ENCODE peak calls at places on chromosomes 5 and 9, in four cellular contexts. T, K, W and N are unnamed samples. For H3K27me3, the result is how much of the 10 kb centered on the place peaks cover.

GRCh38 chr5:158910782-158911692 is 188.7 kb downstream of the EBF1 start:
- DNase-seq in T (no peak), K (no peak), W (peak), N (no peak)

GRCh38 chr9:9246726-9247125 is 1366.1 kb downstream of the PTPRD start:
- DNase-seq in T (no peak), K (no peak), W (peak), N (no peak)

GRCh38 chr5:149792963-149793362 is 62.9 kb downstream of the PPARGC1B start:
- DNase-seq in T (no peak), K (no peak), W (no peak), N (no peak)

GRCh38 chr9:134633362-134634142 is 8.1 kb upstream of the COL5A1 start:
- DNase-seq in T (no peak), K (no peak), W (no peak), N (no peak)

GRCh38 chr5:97839338-97840081 is 656.5 kb upstream of the RIOK2 start:
- DNase-seq in T (no peak), K (no peak), W (peak), N (no peak)

GRCh38 chr5:393846-394275 is 49.1 kb upstream of the EXOC3 start:
- DNase-seq in T (no peak), K (no peak), W (no peak), N (no peak)

GRCh38 chr9:130877300-130877699 is 19.3 kb downstream of the QRFP start:
- DNase-seq in T (no peak), K (no peak), W (no peak), N (no peak)

GRCh38 chr5:12965804-12966203 is 978.7 kb downstream of the DNAH5 start:
- DNase-seq in T (no peak), K (no peak), W (no peak), N (no peak)

GRCh38 chr9:89603629-89604462 is 966 bp upstream of the GADD45G start:
- DNase-seq in T (peak), K (no peak), W (peak), N (peak)

GRCh38 chr5:134053314-134053839 is 48.6 kb upstream of the VDAC1 start:
- DNase-seq in T (peak), K (no peak), W (no peak), N (no peak)

GRCh38 chr5:96453394-96453793 is 20.3 kb upstream of the PCSK1 start:
- DNase-seq in T (no peak), K (no peak), W (no peak), N (no peak)

GRCh38 chr9:29966247-29966646 is 2393.0 kb upstream of the C9orf72 start:
- DNase-seq in T (no peak), K (no peak), W (no peak), N (no peak)

GRCh38 chr5:44619875-44620610 is 188.7 kb upstream of the MRPS30 start:
- DNase-seq in T (no peak), K (no peak), W (peak), N (no peak)

DNA sequence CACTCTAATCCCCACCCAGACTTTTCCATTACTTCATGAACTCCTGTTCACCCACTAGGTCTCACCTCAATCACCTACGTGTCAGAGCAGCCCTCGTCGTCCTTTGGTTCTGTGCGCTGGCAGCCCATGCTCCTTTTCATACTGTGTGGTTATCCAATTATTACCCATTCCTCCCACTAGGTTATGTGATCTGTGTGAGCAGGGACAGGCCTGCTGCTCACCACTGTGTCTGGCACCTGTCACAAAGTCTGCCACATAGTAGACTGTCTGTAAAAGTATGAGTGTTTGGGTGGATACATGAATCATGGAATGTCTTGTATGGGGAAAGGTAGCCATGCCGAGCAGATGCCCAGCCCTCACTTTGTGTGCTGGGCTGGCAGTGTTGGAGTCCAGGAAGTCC is 12.1 kb upstream of the SMAD5 start:
- DNase-seq in T (no peak), K (no peak), W (no peak), N (no peak)
- H3K27me3 ChIP-seq in T (under half), K (under half), W (under half), N (under half)

GRCh38 chr9:95735701-95736100 is 139.8 kb upstream of the ERCC6L2 start:
- DNase-seq in T (no peak), K (no peak), W (no peak), N (no peak)

GRCh38 chr9:95736891-95737522 is 138.5 kb upstream of the ERCC6L2 start:
- DNase-seq in T (peak), K (no peak), W (no peak), N (no peak)

GRCh38 chr9:95738438-95738837 is 137.1 kb upstream of the ERCC6L2 start:
- DNase-seq in T (no peak), K (no peak), W (no peak), N (no peak)

GRCh38 chr9:95733687-95734659 is 141.5 kb upstream of the ERCC6L2 start:
- DNase-seq in T (no peak), K (no peak), W (no peak), N (no peak)

DNA sequence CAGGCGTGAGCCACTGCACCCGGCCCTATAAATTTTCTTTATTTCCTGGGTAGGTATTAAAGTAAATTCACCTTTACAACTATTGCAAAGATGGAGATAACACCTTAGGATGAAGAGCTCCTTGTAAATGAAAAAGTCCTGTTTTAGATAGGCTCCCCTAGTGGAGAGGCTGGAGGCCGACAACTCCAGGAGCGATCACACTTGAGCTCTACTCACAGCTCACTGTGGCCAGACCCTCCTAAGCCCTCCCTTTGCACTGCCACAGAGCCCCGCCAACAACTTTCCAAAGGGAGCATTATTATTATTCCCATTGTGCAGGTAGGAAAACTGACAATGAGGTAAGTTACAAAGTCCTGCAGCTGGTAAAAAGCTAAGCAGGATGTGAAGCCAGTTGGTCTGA is 139.1 kb upstream of the ERCC6L2 start:
- DNase-seq in T (peak), K (no peak), W (no peak), N (no peak)
- TF ChIP-seq CTCF in T (peak), K (peak), W (no peak), N (no peak)

GRCh38 chr5:178114325-178115135 is 1.2 kb downstream of the N4BP3 start:
- DNase-seq in T (peak), K (no peak), W (no peak), N (no peak)

GRCh38 chr5:178116406-178116885 is 3.1 kb downstream of the N4BP3 start:
- DNase-seq in T (no peak), K (no peak), W (no peak), N (no peak)

GRCh38 chr5:178115136-178115834 is 2.0 kb downstream of the N4BP3 start:
- DNase-seq in T (peak), K (no peak), W (no peak), N (no peak)

GRCh38 chr5:178117911-178118310 is 4.6 kb downstream of the N4BP3 start:
- DNase-seq in T (no peak), K (no peak), W (no peak), N (no peak)

DNA sequence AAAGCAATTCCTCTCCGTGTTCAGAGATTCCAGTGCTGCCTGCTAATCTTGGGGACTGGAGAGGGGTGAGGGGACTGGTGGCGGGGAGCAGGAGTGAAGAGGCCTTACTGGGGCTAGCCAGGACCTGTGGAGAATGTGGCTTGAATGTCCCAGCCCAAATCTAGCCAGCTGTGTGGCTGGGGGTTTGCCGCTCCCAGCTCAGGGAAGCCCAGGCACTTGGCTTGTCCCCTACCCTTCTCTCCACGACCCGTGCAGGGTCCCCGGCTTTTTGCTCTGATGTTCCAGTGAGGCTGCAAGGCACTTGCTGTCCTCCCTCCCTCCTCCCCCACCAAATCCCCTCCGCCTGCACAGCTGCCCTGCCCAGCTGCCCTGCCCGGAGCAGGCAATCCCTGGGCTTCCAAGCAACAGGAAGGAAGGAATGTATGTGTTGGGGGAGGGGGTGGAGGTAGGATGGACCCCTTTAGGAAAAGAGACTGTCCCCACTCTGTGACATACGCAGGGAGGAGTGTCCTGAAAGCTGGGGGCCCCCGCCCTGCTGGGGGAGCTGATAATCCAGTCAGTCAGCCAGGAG is 2.6 kb downstream of the N4BP3 start:
- DNase-seq in T (peak), K (no peak), W (no peak), N (no peak)
- H3K27me3 ChIP-seq in T (under half), K (under half), W (under half), N (under half)

DNA sequence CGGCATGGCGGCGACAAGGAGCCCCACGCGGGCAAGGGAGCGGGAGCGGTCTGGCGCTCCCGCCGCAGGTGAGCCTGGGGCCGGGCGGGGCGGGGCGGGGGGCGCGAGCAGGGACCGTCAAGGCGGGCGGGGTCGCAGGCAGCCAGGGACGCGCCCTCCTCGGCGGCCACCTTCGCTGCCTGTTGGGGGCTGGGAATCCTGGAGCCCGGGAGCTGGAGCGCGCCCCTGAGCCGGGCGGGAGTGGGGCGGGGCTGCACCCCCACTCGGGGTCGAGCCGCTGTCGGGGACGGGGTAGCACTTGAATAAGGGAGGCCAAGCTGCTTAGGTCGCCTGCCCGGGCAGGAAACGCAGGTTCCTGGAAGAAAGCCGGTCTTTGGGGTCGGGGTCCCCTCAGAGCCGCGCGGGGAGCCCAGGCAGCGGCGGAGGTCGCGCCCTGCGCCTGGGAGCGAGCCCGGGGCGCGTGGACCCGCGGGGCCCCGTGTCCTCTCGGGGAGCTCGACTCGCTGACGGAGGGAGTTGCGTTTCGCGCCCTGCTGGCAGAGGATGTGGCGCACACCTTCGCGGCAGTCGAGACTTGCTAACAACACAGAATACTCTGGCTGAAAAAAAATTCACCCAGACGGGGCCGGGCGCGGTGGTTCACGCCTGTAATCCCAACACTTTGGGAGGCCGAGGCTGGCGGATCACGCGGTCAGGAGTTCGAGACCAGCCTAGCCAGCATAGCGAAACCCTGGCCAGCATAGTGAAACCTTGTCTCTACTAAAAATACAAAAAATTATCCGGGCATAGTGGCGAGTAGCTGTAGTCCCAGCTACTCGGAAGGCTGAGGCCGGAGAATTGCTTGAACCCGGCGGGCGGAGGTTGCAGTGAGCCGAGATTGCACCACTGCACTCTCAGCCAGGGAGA is 552 bp downstream of the OTULINL start:
- DNase-seq in T (peak), K (no peak), W (peak), N (no peak)
- TF ChIP-seq CTCF in T (peak), K (peak), W (no peak), N (no peak)